ENCODE peak calls at places on chromosomes 5 and 9, in five cellular contexts. J is LoVo, L is anterior cingulate cortex, Q is AG04450, E is HEK293T. X is an unnamed sample.

GRCh38 chr5:91103353-91104061 is 279.6 kb downstream of the ARRDC3 start:
- DNase-seq in L (no peak), E (no peak), J (no peak), Q (no peak), X (no peak)

GRCh38 chr9:126482361-126483044 is 131.2 kb upstream of the LMX1B start:
- DNase-seq in Q (no peak), E (no peak), J (no peak), L (peak; percentile 72), X (no peak)

GRCh38 chr5:106637275-106637674 is 1033.5 kb downstream of the EFNA5 start:
- DNase-seq in Q (no peak), E (no peak), L (no peak), J (no peak), X (peak; percentile 4)

GRCh38 chr9:137240321-137240840 is 706 bp upstream of the TUBB4B start:
- DNase-seq in L (peak; percentile 86), E (peak; percentile 45), J (peak; percentile 75), Q (no peak), X (peak; percentile 76)

GRCh38 chr9:116594552-116594951 is 92.6 kb upstream of the TRIM32 start:
- DNase-seq in L (no peak), J (peak; percentile 10), Q (peak; percentile 47), E (no peak), X (peak; percentile 93)

GRCh38 chr9:36191696-36192095 is 975 bp downstream of the CLTA start:
- DNase-seq in L (no peak), Q (no peak), J (no peak), E (peak; percentile 33), X (no peak)

GRCh38 chr9:128902351-128903078 is 18.3 kb upstream of the PHYHD1 start:
- DNase-seq in J (peak; percentile 41), L (no peak), Q (no peak), E (no peak), X (peak; percentile 34)

GRCh38 chr9:106296426-106296825 is 566.5 kb upstream of the ZNF462 start:
- DNase-seq in Q (no peak), E (no peak), J (no peak), L (no peak), X (no peak)

GRCh38 chr9:73348485-73348884 is 196.8 kb downstream of the ANXA1 start:
- DNase-seq in Q (no peak), L (no peak), E (no peak), J (no peak), X (no peak)

GRCh38 chr5:93305984-93306383 is 275.0 kb downstream of the NR2F1-AS1 start:
- DNase-seq in L (no peak), J (no peak), E (no peak), Q (no peak), X (no peak)

GRCh38 chr9:94139672-94140417 is 55.6 kb downstream of the PTPDC1 start:
- DNase-seq in J (peak; percentile 65), Q (peak; percentile 95), E (no peak), L (peak; percentile 4), X (peak; percentile 93)

GRCh38 chr9:131096490-131097258 is at the start of gene AIF1L:
- DNase-seq in Q (no peak), L (no peak), J (peak; percentile 16), E (peak; percentile 57), X (peak; percentile 64)

GRCh38 chr5:64210866-64211265 is 45.2 kb downstream of the RNF180 start:
- DNase-seq in L (no peak), E (no peak), J (no peak), Q (peak; percentile 42), X (peak; percentile 90)

GRCh38 chr9:95092321-95093072 is 225.0 kb downstream of the FANCC start:
- DNase-seq in E (no peak), L (no peak), J (peak; percentile 50), Q (no peak), X (peak; percentile 86)

GRCh38 chr5:94249430-94249829 is 369.0 kb downstream of the KIAA0825 start:
- DNase-seq in L (no peak), Q (no peak), E (no peak), J (no peak), X (no peak)

GRCh38 chr5:147565524-147565923 is 55.7 kb upstream of the DPYSL3 start:
- DNase-seq in Q (no peak), L (no peak), J (no peak), E (no peak), X (peak; percentile 85)

GRCh38 chr5:72366324-72366976 is 46.3 kb downstream of the PTCD2 start:
- DNase-seq in J (peak; percentile 79), Q (peak; percentile 61), E (peak; percentile 49), L (peak; percentile 21), X (peak; percentile 85)

GRCh38 chr9:114318416-114318815 is 4.5 kb upstream of the ORM1 start:
- DNase-seq in Q (no peak), J (no peak), E (no peak), L (no peak), X (no peak)

GRCh38 chr9:8961186-8961666 is 1161.6 kb upstream of the DMAC1 start:
- DNase-seq in J (no peak), L (no peak), E (no peak), Q (no peak), X (no peak)

GRCh38 chr5:100566382-100567141 is 31.4 kb downstream of the FAM174A start:
- DNase-seq in J (no peak), Q (no peak), L (no peak), E (no peak), X (no peak)

X was measured in kidney tubule cell.